ENCODE peak calls at places on chromosome 13, in six cellular contexts. H, C, A, Z, Y and T are unnamed samples.

GRCh38 chr13:93477238-93477637 is 250.6 kb downstream of the GPC6 start:
- DNase-seq in Z (no peak), A (no peak), C (no peak), Y (no peak), H (no peak), T (no peak)

GRCh38 chr13:42363941-42364612 is 92.1 kb downstream of the AKAP11 start:
- DNase-seq in A (no peak), C (no peak), Z (no peak), H (no peak), Y (no peak), T (no peak)

GRCh38 chr13:63024458-63024857 is 1608.8 kb upstream of the PCDH20 start:
- DNase-seq in Z (no peak), Y (no peak), A (no peak), H (no peak), C (no peak), T (no peak)

GRCh38 chr13:97723655-97724054 is 229.8 kb upstream of the IPO5 start:
- DNase-seq in H (no peak), Y (no peak), A (no peak), Z (no peak), C (no peak), T (no peak)

GRCh38 chr13:57633141-57633949 is 1.8 kb downstream of the PCDH17 start:
- DNase-seq in H (no peak), Z (peak), Y (peak), C (no peak), A (no peak), T (no peak)

GRCh38 chr13:101384929-101385328 is 31.4 kb downstream of the NALCN start:
- DNase-seq in C (no peak), A (no peak), H (no peak), Z (no peak), Y (no peak), T (no peak)

GRCh38 chr13:91659583-91660415 is 261.4 kb downstream of the GPC5 start:
- DNase-seq in C (peak), Y (no peak), H (no peak), Z (no peak), A (no peak), T (no peak)

GRCh38 chr13:24232474-24232873 is 72.0 kb downstream of the SPATA13 start:
- DNase-seq in A (no peak), Z (no peak), C (no peak), Y (no peak), H (no peak), T (no peak)

GRCh38 chr13:45332831-45333219 is 8.2 kb downstream of the TPT1 start:
- DNase-seq in A (no peak), Z (no peak), H (no peak), Y (no peak), C (no peak), T (no peak)

DNA sequence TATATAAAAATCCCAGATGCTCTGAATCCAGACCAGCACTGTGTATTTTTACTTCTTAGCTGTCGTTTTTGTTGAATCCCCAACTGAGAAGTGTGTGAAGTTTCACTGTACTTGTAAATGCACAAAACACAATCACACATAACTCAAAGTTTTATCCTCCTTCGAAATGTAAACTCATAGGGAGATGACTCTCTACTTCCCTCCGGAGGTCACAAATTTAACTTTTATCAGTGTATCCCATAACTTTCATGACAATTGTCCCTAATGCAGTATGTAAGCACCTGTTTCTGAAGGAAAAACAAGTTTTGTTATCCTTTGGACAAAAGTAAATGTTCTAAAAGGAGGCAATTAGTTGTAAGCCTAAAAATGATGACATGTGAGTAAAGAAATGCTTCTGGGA is 665.0 kb upstream of the SLITRK6 start:
- DNase-seq in Y (no peak), A (no peak), C (no peak), H (no peak), Z (no peak), T (no peak)
- H3K27ac ChIP-seq in Y (no peak), A (no peak), C (no peak), H (no peak), Z (no peak), T (no peak)

DNA sequence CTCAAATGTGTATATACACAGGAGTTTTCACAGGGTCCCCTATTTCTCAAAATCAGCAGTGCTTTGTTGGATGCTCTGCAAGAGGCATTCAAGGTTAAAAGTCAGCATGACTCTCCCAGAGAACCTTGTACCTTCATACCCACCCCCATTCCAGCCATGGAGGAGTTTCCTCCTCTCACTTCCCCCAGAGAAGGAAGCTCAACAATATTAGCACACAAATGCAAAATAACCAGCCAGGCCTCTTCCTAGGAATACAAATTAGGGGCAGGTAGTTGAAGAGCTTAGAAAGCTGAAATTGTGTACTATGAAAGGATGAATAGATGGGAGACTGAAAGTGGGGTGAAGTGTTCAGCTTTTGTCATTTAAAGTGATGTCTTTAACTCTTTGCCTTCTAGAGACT is 43.8 kb downstream of the SPRY2 start:
- DNase-seq in C (no peak), Y (no peak), Z (no peak), A (no peak), H (no peak), T (no peak)
- H3K27ac ChIP-seq in C (no peak), Y (no peak), Z (no peak), A (no peak), H (no peak), T (no peak)

DNA sequence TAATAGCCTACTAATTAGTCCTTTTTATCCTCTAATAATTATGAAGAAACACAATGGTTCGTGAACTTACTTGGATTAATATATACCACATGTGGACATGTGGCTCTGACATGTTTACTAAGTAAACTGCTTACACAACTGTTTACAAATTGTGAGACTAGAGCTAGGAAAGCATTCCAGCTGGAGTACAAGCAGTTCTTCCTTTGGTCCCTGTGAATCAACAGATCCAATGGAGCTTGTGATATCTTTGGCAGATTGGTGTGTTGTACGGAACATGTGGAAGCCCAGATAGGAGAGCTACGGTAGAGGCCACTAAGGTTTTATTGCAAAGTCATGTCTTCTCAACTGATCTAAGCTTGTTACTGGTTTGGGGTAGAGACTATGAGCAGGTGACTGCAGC is 145.5 kb upstream of the SPRY2 start:
- DNase-seq in C (no peak), A (no peak), H (no peak), Z (no peak), Y (no peak), T (no peak)
- H3K27ac ChIP-seq in C (no peak), A (no peak), H (no peak), Z (no peak), Y (no peak), T (no peak)

DNA sequence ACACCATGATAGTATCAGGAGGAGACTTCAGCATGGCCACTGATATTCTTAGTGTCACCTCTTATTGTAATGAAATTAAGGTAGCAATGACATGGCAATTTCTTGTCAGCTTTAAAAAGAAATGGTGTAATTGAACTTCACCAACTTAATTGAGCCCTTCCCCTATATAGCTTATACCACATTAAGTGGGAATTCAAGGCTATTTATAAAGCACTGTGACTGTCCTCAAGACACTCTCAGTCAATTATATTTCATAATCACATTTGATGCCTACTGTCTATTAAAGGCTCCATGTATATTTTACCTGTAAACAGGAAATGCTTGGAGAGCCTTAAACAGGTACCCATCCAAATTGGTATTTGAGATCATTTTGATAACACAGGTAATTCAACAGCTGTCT is 28.3 kb downstream of the KLF12 start:
- DNase-seq in A (no peak), Y (no peak), H (no peak), C (no peak), Z (no peak), T (no peak)
- H3K27ac ChIP-seq in A (no peak), Y (no peak), H (no peak), C (no peak), Z (no peak), T (no peak)

DNA sequence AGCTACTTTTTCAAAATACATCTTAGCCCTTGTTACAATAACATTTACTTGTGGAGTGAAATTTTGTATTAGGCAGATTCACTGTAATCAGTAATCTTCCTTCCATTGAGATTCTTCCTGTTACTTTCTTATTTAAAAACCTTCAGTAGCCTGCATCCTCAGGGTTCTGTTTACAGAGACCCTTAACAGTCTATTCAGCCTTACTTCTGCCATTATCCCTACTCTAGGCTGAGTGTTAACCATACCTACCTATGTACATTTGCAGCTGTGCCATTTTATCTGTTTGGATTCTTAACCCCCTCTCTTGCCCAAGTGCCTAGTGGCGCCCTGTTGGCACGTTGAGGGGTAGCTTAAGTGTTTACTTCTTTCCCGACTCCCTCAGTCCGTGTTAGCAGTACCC is 71.9 kb downstream of the LRCH1 start:
- DNase-seq in Y (no peak), C (no peak), Z (no peak), A (no peak), H (no peak), T (no peak)
- H3K27ac ChIP-seq in Y (no peak), C (no peak), Z (no peak), A (no peak), H (no peak), T (no peak)

GRCh38 chr13:33723772-33724435 is 94.0 kb upstream of the RFC3 start:
- DNase-seq in A (peak), C (peak), Z (peak), Y (peak), H (peak), T (peak)
- H3K27ac ChIP-seq in A (no peak), C (no peak), Z (no peak), Y (peak), H (no peak), T (no peak)

GRCh38 chr13:40983725-40984669 is 35.1 kb downstream of the ELF1 start:
- DNase-seq in Y (no peak), Z (no peak), H (no peak), C (no peak), A (no peak), T (no peak)
- H3K27ac ChIP-seq in Y (peak), Z (peak), H (no peak), C (peak), A (peak), T (peak)

DNA sequence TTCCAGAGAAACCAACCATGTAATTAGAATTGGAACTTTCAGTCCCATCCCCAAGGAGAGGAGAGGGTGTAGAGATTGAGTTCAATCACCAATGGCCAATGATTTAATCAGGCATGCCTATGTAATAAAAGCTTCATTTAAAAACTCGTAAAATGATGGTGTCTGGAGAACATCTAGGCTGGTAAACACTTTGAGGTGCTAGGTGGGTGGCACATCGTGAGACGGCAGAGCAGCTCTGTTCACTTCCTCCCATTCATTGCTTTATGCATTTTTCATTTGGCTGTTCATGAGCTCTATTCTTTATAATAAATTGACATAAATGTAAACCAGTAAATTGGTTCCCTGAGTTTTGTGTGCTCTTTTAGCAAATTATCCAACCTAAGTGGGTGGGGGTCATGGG is 90.1 kb downstream of the ELF1 start:
- DNase-seq in C (no peak), Y (no peak), Z (no peak), A (no peak), H (no peak), T (no peak)
- H3K27ac ChIP-seq in C (no peak), Y (no peak), Z (no peak), A (peak), H (no peak), T (no peak)

DNA sequence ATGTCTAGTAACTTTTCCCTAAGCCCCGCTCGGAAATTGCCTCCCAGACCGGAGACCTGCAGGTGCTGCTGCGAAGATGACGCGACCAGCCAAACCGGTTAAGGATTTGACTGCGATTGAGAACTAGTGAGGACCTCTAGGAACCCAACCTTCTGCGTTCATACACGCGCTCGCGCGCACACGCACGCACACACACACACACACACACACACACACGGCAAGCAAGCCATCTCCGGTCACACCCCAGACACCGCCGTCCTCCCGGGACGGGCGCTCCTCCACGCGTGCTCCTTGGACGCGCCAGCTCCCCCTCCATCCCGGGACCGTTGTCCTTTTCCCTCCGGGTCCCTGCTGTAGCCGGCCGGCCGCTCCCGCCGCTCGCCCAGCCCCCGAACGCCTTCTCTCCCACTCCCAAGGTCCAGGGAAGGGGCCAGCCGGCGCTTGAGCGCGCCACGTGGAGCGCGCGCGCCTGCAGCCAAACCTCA is 1.2 kb downstream of the TBC1D4 start:
- DNase-seq in Z (peak), H (peak), A (peak), Y (peak), C (peak), T (no peak)
- H3K27ac ChIP-seq in Z (peak), H (no peak), A (no peak), Y (peak), C (no peak), T (no peak)

GRCh38 chr13:74945637-74946036 is 536.3 kb downstream of the TBC1D4 start:
- DNase-seq in Y (no peak), C (no peak), H (no peak), Z (no peak), A (no peak), T (no peak)
- H3K27ac ChIP-seq in Y (no peak), C (no peak), H (no peak), Z (no peak), A (no peak), T (no peak)